ENCODE peak calls at places on chromosomes 16 and 17, in six cellular contexts. X is cardiac muscle cell; N is effector CD4-positive, alpha-beta T cell; S is NCI-H1930; U is ELF-1; C is activated CD4-positive, alpha-beta T cell treated with anti-CD3 and anti-CD28 coated beads, Interleukin-2, amount 50 U/mL, for 48 hours. H is an unnamed sample.

GRCh38 chr17:29250666-29251065 is 4.0 kb downstream of the CRYBA1 start:
- DNase-seq in X (no peak), U (no peak), N (no peak), C (no peak), S (no peak), H (no peak)

GRCh38 chr16:3793161-3793576 is 75.8 kb upstream of the TRAP1 start:
- DNase-seq in C (no peak), S (no peak), X (peak), N (no peak), U (peak), H (peak)

GRCh38 chr16:69930117-69930776 is 20.9 kb upstream of the CLEC18A start:
- DNase-seq in N (peak), C (peak), U (peak), X (peak), S (peak), H (peak)

GRCh38 chr17:70355185-70355584 is 185.9 kb downstream of the KCNJ2 start:
- DNase-seq in C (no peak), X (no peak), U (no peak), S (no peak), N (no peak), H (no peak)

GRCh38 chr16:75287708-75288107 is 36.3 kb upstream of the BCAR1 start:
- DNase-seq in U (no peak), C (no peak), N (no peak), X (no peak), S (no peak), H (no peak)

GRCh38 chr16:62540496-62540895 is 504.3 kb upstream of the CDH8 start:
- DNase-seq in C (no peak), U (no peak), N (no peak), X (no peak), S (no peak), H (no peak)

GRCh38 chr16:71758293-71758760 is 33.8 kb upstream of the PHLPP2 start:
- DNase-seq in N (no peak), U (no peak), C (no peak), X (no peak), S (no peak), H (no peak)

GRCh38 chr17:78568494-78569115 is 8.6 kb downstream of the DNAH17 start:
- DNase-seq in S (no peak), N (no peak), U (peak), C (no peak), X (peak), H (no peak)

GRCh38 chr17:32266389-32267269 is 997 bp downstream of the RHBDL3 start:
- DNase-seq in X (no peak), N (no peak), S (no peak), C (peak), U (peak), H (peak)

GRCh38 chr17:12097326-12097725 is 76.6 kb downstream of the MAP2K4 start:
- DNase-seq in S (no peak), C (no peak), U (no peak), N (no peak), X (peak), H (no peak)

GRCh38 chr17:13476722-13477121 is 125.0 kb downstream of the HS3ST3A1 start:
- DNase-seq in S (no peak), X (peak), U (no peak), C (no peak), N (no peak), H (no peak)

GRCh38 chr16:12235110-12235509 is 258.6 kb downstream of the SNX29 start:
- DNase-seq in N (no peak), X (no peak), S (no peak), C (no peak), U (no peak), H (no peak)

GRCh38 chr16:11254913-11255736 is 879 bp downstream of the SOCS1 start:
- DNase-seq in N (peak), U (peak), X (peak), C (no peak), S (no peak), H (peak)

H was measured in H7.